ENCODE peak calls at places on chromosomes 7 and 10, in five cellular contexts. J is HEK293T, E is right lobe of liver, S is midbrain, H is fibroblast of lung. Y is an unnamed sample.

GRCh38 chr10:91613411-91614253 is 19.2 kb downstream of the PPP1R3C start:
- DNase-seq in J (no peak), E (no peak), S (no peak), H (peak; percentile 99), Y (no peak)

GRCh38 chr7:18552943-18553584 is 57.5 kb downstream of the HDAC9 start:
- DNase-seq in J (peak; percentile 16), E (no peak), S (peak; percentile 11), H (peak; percentile 38), Y (no peak)

GRCh38 chr10:30691601-30692015 is 62.1 kb upstream of the LYZL2 start:
- DNase-seq in J (no peak), E (no peak), S (no peak), H (peak; percentile 92), Y (no peak)

GRCh38 chr10:132518572-132519381 is 18.8 kb upstream of the INPP5A start:
- DNase-seq in J (peak; percentile 77), E (peak; percentile 83), S (no peak), H (no peak), Y (peak; percentile 75)

GRCh38 chr7:12031186-12031585 is 179.9 kb upstream of the TMEM106B start:
- DNase-seq in J (no peak), E (no peak), S (no peak), H (peak; percentile 11), Y (no peak)

GRCh38 chr7:26705567-26705966 is 158.8 kb downstream of the SKAP2 start:
- DNase-seq in J (no peak), E (no peak), S (no peak), H (peak; percentile 91), Y (no peak)

GRCh38 chr7:584122-584465 is 64.4 kb upstream of the PDGFA start:
- DNase-seq in J (no peak), E (no peak), S (no peak), H (no peak), Y (peak; percentile 91)

GRCh38 chr7:111853231-111853990 is 291.1 kb upstream of the IMMP2L start:
- DNase-seq in J (no peak), E (no peak), S (no peak), H (no peak), Y (no peak)

GRCh38 chr7:25770235-25770634 is 381.8 kb upstream of the NFE2L3 start:
- DNase-seq in J (no peak), E (no peak), S (no peak), H (no peak), Y (no peak)